ENCODE peak calls at places on chromosomes 7 and 10, in six cellular contexts. J is K562, N is HepG2, R is HCT116, D is SK-N-SH, H is H1. G is an unnamed sample.

GRCh38 chr7:55425141-55425752 is 60.1 kb downstream of the LANCL2 start:
- DNase-seq in J (no peak), H (no peak), D (no peak), R (no peak), N (no peak), G (no peak)

GRCh38 chr10:79602953-79603352 is 7.8 kb upstream of the SFTPA1 start:
- DNase-seq in J (no peak), N (no peak), D (no peak), R (no peak), H (no peak), G (no peak)

GRCh38 chr7:64997927-64998391 is 7.1 kb upstream of the ZNF117 start:
- DNase-seq in J (no peak), H (no peak), R (no peak), N (no peak), D (no peak), G (no peak)

GRCh38 chr10:123327450-123327849 is 173.2 kb downstream of the BUB3 start:
- DNase-seq in J (no peak), R (no peak), H (no peak), D (no peak), N (no peak), G (no peak)

GRCh38 chr10:30882281-30882680 is 149.4 kb downstream of the ZNF438 start:
- DNase-seq in N (no peak), J (no peak), H (no peak), D (no peak), R (no peak), G (no peak)

GRCh38 chr10:80137031-80137712 is 4.6 kb downstream of the PLAC9 start:
- DNase-seq in H (no peak), N (no peak), J (no peak), R (no peak), D (no peak), G (no peak)

GRCh38 chr7:118949031-118949430 is 724.5 kb downstream of the ANKRD7 start:
- DNase-seq in H (no peak), R (no peak), D (no peak), N (no peak), J (no peak), G (no peak)

GRCh38 chr10:76251773-76252617 is 820.6 kb downstream of the LRMDA start:
- DNase-seq in N (no peak), D (no peak), R (no peak), H (no peak), J (no peak), G (no peak)

GRCh38 chr10:48507933-48508830 is 96.7 kb downstream of the ARHGAP22 start:
- DNase-seq in H (no peak), D (no peak), N (no peak), R (no peak), J (no peak), G (no peak)

GRCh38 chr10:111275091-111275490 is 198.3 kb downstream of the ADRA2A start:
- DNase-seq in D (no peak), H (no peak), J (no peak), N (no peak), R (no peak), G (no peak)

GRCh38 chr7:74066626-74067025 is 17.0 kb upstream of the LIMK1 start:
- DNase-seq in R (no peak), J (no peak), H (no peak), N (no peak), D (no peak), G (no peak)

DNA sequence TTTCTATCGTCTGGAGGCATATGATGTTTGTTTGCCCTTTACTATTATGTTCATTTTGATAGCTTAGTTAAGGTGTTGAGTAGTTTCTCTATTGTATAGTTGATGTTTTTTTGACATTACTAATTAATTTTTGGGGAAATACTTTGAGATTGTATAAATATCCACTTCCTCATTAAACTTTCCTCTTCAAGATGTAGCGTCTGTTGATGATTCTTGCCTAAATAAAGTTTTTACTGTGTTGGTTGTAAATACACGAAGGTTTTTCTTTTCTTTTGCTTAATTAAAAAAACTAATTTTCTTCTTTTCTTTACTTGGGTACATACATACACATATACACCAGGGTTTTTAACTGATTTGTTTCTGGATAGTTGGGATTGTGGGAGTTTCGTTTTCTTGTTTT is 8.5 kb downstream of the KMT2E start:
- DNase-seq in H (no peak), J (no peak), D (no peak), R (no peak), N (no peak), G (no peak)
- H3K4me1 ChIP-seq in H (no peaks in the 10 kb centered on the region), J (peaks cover 4% of the 10 kb centered on the region), D (peaks cover 42% of the 10 kb centered on the region), R (no peaks in the 10 kb centered on the region), N (peaks cover 56% of the 10 kb centered on the region), G (no peaks in the 10 kb centered on the region)

DNA sequence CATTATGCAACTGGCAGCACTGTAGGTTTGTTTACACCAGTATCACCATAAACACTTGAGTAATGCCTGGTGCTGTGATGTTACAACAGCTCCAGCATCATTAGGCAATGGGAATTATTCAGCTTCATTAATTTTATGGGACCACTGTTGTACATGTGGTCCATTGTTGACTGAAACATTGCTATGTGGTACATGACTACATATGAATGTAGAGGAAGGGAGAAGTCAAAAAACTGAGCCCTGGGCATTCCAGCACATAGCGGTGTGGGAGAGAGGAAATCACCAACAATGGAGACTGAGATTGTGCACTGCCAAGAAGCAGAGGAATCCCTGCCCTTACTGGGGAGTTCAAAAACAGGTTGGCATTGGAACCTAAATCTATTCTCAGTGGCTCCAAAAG is 89.0 kb downstream of the TRIM24 start:
- DNase-seq in R (no peak), N (no peak), J (no peak), D (no peak), H (no peak), G (no peak)
- TF ChIP-seq YY1 in R (no peak), N (no peak), J (no peak), D (no peak), H (no peak), G (no peak)

GRCh38 chr7:30274641-30275040 is 9.8 kb upstream of the ZNRF2 start:
- DNase-seq in J (no peak), H (no peak), D (no peak), R (no peak), N (no peak), G (no peak)
- H3K9ac ChIP-seq in J (no peak overlapping the region), H (no peak overlapping the region), D (no peak overlapping the region), R (no peak overlapping the region), N (no peak overlapping the region), G (no peak overlapping the region)

GRCh38 chr10:3783313-3783689 is 1.7 kb downstream of the KLF6 start:
- DNase-seq in R (no peak), J (no peak), N (no peak), H (no peak), D (peak; percentile 73), G (no peak)
- H3K4me1 ChIP-seq in R (peaks cover 75% of the 10 kb centered on the region), J (peaks cover 34% of the 10 kb centered on the region), N (peaks cover 66% of the 10 kb centered on the region), H (peaks cover 5% of the 10 kb centered on the region), D (peaks cover 27% of the 10 kb centered on the region), G (peaks cover 10% of the 10 kb centered on the region)

DNA sequence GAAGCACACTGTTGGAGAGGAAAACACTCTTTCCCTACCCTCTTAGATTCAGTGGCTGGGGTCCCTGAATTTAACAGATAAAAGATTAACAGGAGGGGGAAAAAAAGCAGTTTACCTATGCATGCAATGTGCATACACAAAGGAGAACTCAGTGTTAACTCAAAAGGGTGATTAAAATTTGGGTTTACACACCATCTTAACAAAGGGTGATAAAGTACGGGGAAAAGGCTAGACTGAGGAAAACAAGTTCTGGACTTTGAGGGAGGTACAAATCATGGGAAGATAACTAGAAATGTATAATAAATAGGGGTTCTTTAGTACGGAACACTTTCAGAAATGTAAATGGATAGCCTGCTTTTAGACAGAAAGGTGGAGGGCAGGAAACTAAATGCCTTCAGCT is 83.1 kb downstream of the SRPK2 start:
- DNase-seq in J (no peak), N (no peak), R (no peak), D (no peak), H (no peak), G (no peak)
- TF ChIP-seq YY1 in J (no peak), N (no peak), R (no peak), D (no peak), H (no peak), G (no peak)

DNA sequence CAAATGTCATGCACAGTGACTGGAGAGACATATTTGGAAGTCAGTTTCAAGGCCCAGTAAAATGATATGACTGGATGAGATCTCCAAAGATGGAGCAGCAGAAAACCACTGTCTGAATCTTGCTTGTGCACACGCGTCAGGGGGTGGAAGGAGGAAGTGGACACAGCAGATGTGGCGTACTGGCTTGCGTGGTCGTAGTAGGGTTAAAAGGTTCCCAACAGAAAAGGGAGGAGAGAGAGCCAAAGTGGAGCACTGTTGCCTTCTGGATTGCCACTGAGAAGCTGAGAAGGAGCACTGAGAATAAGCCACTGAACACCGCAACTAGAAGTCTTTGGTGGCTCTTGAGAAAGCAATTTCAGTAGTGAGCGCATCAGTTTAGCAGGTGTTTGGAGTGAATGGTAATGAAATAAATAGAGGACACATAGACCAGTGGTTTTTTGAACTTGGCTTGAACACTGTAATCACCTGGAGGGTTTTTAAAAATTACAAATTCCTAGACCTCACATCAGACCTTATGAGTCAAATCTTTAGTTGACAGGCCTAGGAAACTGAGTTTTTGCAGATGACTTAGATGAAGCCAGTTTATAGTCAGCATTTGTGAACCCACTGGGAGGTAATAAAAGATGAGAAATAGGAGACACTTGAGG is 227.3 kb downstream of the PTEN start:
- DNase-seq in H (no peak), J (no peak), D (no peak), N (no peak), R (no peak), G (no peak)
- H3K9ac ChIP-seq in H (no peak overlapping the region), J (no peak overlapping the region), D (no peak overlapping the region), N (no peak overlapping the region), R (no peak overlapping the region), G (no peak overlapping the region)

DNA sequence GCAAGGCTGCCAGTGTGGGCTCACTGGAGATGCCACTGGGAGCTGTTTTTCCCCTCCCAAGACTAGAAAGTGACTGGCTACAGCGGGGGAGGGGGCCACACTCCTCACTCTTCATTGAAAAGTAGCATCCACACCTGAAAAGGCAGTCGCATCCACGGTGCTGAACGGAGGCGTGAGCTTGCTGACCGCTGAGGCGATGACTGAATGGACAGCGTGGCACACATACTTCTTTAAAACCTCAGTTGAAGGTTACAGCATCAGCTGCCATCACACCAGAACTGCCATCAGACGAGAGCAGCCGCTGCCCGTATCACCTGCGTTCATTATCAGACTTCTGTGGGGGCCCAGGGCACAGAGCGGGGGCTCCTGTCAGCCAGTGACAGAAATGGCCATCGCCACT is 327.2 kb downstream of the DNAJB6 start:
- DNase-seq in J (no peak), N (no peak), D (no peak), R (no peak), H (no peak), G (no peak)
- H3K4me1 ChIP-seq in J (peaks cover 8% of the 10 kb centered on the region), N (no peaks in the 10 kb centered on the region), D (no peaks in the 10 kb centered on the region), R (peaks cover 35% of the 10 kb centered on the region), H (no peaks in the 10 kb centered on the region), G (peaks cover 6% of the 10 kb centered on the region)

GRCh38 chr7:5470167-5470532 is 46.5 kb upstream of the TNRC18 start:
- DNase-seq in D (peak; percentile 70), J (no peak), H (no peak), N (no peak), R (no peak), G (no peak)
- TF ChIP-seq YY1 in D (no peak), J (no peak), H (no peak), N (no peak), R (no peak), G (no peak)

G was measured in NT2/D1.